ENCODE peak calls at places on chromosomes 12 and 14, in nine cellular contexts. W is MCF 10A, S is epithelial cell of esophagus, Y is left lung, A is cardiac fibroblast, H is A673, X is IMR-90, P is esophagus squamous epithelium, V is hepatocyte. M is an unnamed sample.

GRCh38 chr14:36316131-36316530 is 4.3 kb downstream of the MBIP start:
- DNase-seq in V (no peak), H (peak), W (no peak), A (no peak), S (peak), X (no peak), Y (no peak), P (no peak), M (no peak)

GRCh38 chr12:75922944-75923642 is 108.5 kb downstream of the PHLDA1 start:
- DNase-seq in V (no peak), Y (no peak), S (no peak), W (no peak), H (no peak), X (no peak), P (no peak), A (no peak), M (no peak)

GRCh38 chr14:58663494-58664111 is 25.8 kb downstream of the DACT1 start:
- DNase-seq in H (peak), X (peak), Y (no peak), P (no peak), A (peak), W (peak), V (peak), S (peak), M (no peak)

GRCh38 chr14:85481471-85481870 is 48.5 kb upstream of the FLRT2 start:
- DNase-seq in W (no peak), H (no peak), S (no peak), P (no peak), X (no peak), Y (no peak), V (no peak), A (no peak), M (no peak)

GRCh38 chr12:6197996-6198395 is 2.2 kb upstream of the CD9 start:
- DNase-seq in W (no peak), X (no peak), V (no peak), Y (no peak), S (no peak), P (no peak), A (no peak), H (no peak), M (no peak)

GRCh38 chr12:112353389-112353788 is 28.8 kb downstream of the HECTD4 start:
- DNase-seq in Y (no peak), H (no peak), X (peak), W (peak), S (peak), P (no peak), V (no peak), A (peak), M (no peak)

GRCh38 chr12:24424889-24425600 is 475.6 kb upstream of the SOX5 start:
- DNase-seq in S (no peak), V (no peak), P (no peak), H (no peak), X (no peak), W (no peak), Y (no peak), A (no peak), M (no peak)

GRCh38 chr14:35044939-35045797 is 904 bp upstream of the FAM177A1 start:
- DNase-seq in X (peak), S (peak), A (peak), P (no peak), W (no peak), H (no peak), Y (no peak), V (peak), M (no peak)

GRCh38 chr12:117377758-117378157 is 16.3 kb upstream of the NOS1 start:
- DNase-seq in V (no peak), Y (no peak), A (no peak), W (peak), S (no peak), H (peak), X (no peak), P (no peak), M (no peak)

GRCh38 chr12:12891646-12892355 is 439 bp downstream of the GPRC5A start:
- DNase-seq in H (no peak), P (no peak), W (peak), S (peak), V (no peak), X (no peak), Y (no peak), A (peak), M (no peak)

GRCh38 chr12:12892670-12893290 is 1.4 kb downstream of the GPRC5A start:
- DNase-seq in S (peak), X (no peak), H (no peak), P (no peak), Y (peak), A (no peak), V (no peak), W (peak), M (no peak)

GRCh38 chr12:12890492-12890814 is 909 bp upstream of the GPRC5A start:
- DNase-seq in X (peak), P (no peak), Y (peak), W (no peak), A (peak), S (no peak), H (no peak), V (no peak), M (no peak)

GRCh38 chr12:12889701-12890100 is 1.7 kb upstream of the GPRC5A start:
- DNase-seq in S (no peak), P (no peak), V (no peak), X (no peak), Y (no peak), H (no peak), W (no peak), A (no peak), M (no peak)

DNA sequence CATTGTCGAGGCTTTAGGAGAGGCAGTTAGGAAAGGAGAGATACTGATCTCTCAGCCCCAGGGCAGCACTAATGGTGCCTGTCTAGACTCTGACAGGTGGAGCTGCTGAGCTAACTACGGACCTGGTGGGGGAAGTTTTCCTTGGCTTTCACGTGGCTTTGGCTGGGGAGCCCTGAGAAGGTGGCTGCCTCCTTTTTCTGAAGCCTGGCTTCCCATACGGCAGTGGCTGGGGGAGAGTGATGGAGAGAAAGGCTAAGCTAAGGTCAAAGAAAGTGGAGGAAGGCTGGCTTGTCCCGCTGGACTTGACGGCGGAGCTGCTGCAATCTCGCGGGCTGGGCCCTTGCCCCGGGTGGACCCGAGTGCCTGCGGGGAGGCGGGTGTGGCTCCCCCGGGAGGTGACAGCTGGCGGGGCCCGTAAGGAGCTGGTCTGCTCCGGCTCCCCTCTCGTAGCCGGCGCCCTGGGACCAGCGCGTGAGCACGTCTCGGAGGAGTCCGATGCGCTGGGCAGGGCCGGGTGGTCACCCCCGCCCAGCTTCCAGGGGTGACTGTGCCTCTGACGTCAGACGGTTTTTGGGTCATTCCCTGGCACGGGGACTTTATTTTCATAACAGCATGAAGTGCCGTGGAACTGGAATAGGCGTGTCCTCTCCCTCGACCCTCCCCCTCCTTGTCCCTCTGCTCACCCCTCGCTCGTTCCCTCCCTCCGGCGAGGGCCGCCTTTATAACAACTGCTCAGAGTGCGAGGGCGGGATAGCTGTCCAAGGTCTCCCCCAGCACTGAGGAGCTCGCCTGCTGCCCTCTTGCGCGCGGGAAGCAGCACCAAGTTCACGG is at the start of gene GPRC5A:
- DNase-seq in A (peak), H (peak), S (peak), V (peak), X (peak), W (peak), Y (peak), P (no peak), M (peak)
- TF ChIP-seq CTCF in A (peak), H (peak), S (peak), V (peak), X (peak), W (peak), Y (no peak), P (no peak), M (no peak)

DNA sequence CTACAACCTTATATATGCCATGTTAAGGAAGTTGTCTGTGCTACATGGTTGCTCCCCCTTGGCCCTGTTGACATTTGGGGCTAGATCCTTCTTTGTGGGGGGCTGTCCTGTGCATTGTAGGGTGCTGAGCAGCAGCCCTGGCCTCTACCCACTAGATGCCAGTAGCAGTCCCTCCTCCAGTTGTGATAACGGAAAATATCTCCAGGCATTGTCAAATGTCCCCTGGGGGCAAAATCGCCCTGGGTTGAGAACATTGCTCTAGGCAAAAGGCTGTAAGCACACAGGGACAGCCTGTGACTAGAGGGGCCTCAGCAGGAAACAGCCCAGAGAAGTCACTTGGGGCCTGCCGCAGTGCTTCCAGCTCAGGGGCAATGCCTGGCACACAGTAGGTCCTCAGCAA is 1100.3 kb downstream of the BCL11B start:
- DNase-seq in H (peak), S (no peak), Y (no peak), A (no peak), X (no peak), W (no peak), P (no peak), V (no peak), M (no peak)
- TF ChIP-seq CTCF in H (no peak), S (no peak), Y (no peak), A (no peak), X (no peak), W (no peak), P (no peak), V (no peak), M (no peak)

GRCh38 chr14:96103075-96103474 is 63.9 kb downstream of the C14orf132 start:
- DNase-seq in P (no peak), S (no peak), A (no peak), X (no peak), H (no peak), W (no peak), V (no peak), Y (no peak), M (no peak)
- TF ChIP-seq CTCF in P (no peak), S (no peak), A (no peak), X (no peak), H (no peak), W (no peak), V (no peak), Y (no peak), M (no peak)

DNA sequence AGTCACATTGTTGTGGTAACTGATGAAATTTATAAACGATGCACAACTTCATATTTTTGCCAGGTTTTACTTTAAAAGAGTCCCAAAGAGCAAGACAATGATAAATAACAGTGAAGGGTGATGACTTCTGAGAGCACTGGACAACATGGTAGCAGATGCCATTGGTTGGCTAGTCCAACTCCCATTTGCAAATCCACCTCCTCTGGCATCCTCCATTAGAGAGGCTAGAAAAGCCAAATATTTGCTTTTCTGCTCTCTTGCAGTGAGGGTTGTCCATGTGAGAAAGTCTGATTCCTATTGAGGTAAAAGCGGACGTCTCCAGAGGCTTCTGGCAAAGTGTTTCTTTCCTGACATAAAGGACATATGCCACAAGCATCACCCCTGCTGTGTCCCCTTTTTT is 89.6 kb upstream of the BMP4 start:
- DNase-seq in X (no peak), H (no peak), W (no peak), Y (no peak), P (no peak), A (no peak), S (no peak), V (no peak), M (no peak)
- TF ChIP-seq CTCF in X (no peak), H (no peak), W (no peak), Y (no peak), P (no peak), A (no peak), S (no peak), V (no peak), M (no peak)

GRCh38 chr12:49154221-49154620 is 23.0 kb upstream of the TUBA1B start:
- DNase-seq in S (no peak), X (no peak), P (no peak), H (no peak), Y (no peak), V (no peak), W (no peak), A (no peak), M (no peak)
- TF ChIP-seq CTCF in S (no peak), X (no peak), P (no peak), H (no peak), Y (no peak), V (no peak), W (no peak), A (no peak), M (no peak)

M was measured in CD4-positive, alpha-beta T cell.